ENCODE peak calls at places on chromosomes 5 and 9, in four cellular contexts. M is neuronal stem cell, W is H9, Y is trophoblast cell. C is an unnamed sample.

GRCh38 chr9:36074870-36075532 is 38.3 kb downstream of the RECK start:
- DNase-seq in Y (no peak), W (no peak), M (no peak), C (no peak)

GRCh38 chr5:97951139-97951538 is 768.1 kb upstream of the RIOK2 start:
- DNase-seq in W (no peak), Y (no peak), M (no peak), C (no peak)

GRCh38 chr5:71666321-71666720 is 52.8 kb upstream of the CARTPT start:
- DNase-seq in Y (no peak), W (no peak), M (no peak), C (no peak)

GRCh38 chr5:54658014-54658413 is 140.5 kb downstream of the SNX18 start:
- DNase-seq in Y (no peak), M (no peak), W (no peak), C (peak; percentile 45)

GRCh38 chr9:107593224-107593870 is 103.8 kb upstream of the KLF4 start:
- DNase-seq in M (no peak), Y (no peak), W (no peak), C (peak; percentile 63)

GRCh38 chr5:1386274-1386717 is 41.4 kb upstream of the CLPTM1L start:
- DNase-seq in Y (peak; percentile 62), W (peak; percentile 69), M (peak; percentile 48), C (peak; percentile 33)

GRCh38 chr5:161086456-161086855 is 234.4 kb upstream of the ATP10B start:
- DNase-seq in M (no peak), Y (no peak), W (no peak), C (no peak)

GRCh38 chr9:89702401-89702800 is 97.6 kb downstream of the GADD45G start:
- DNase-seq in W (no peak), M (no peak), Y (no peak), C (no peak)

GRCh38 chr5:32646570-32646969 is 61.2 kb downstream of the SUB1 start:
- DNase-seq in M (no peak), W (no peak), Y (no peak), C (no peak)

GRCh38 chr9:35001803-35002502 is 12.4 kb downstream of the DNAJB5 start:
- DNase-seq in W (no peak), Y (peak; percentile 73), M (no peak), C (no peak)

GRCh38 chr5:110879675-110880074 is 140.9 kb downstream of the SLC25A46 start:
- DNase-seq in Y (no peak), W (no peak), M (no peak), C (no peak)

GRCh38 chr9:98627291-98627690 is 81.4 kb downstream of the GABBR2 start:
- DNase-seq in M (no peak), Y (no peak), W (no peak), C (peak; percentile 21)

GRCh38 chr5:135442387-135443256 is 4.5 kb downstream of the DCANP1 start:
- DNase-seq in W (peak; percentile 16), Y (no peak), M (no peak), C (no peak)

GRCh38 chr9:84300271-84300670 is 40.3 kb downstream of the SLC28A3 start:
- DNase-seq in M (no peak), Y (no peak), W (no peak), C (peak; percentile 69)

GRCh38 chr5:81297531-81297930 is 3.9 kb upstream of the ZCCHC9 start:
- DNase-seq in W (no peak), Y (no peak), M (no peak), C (no peak)

GRCh38 chr9:297104-297794 is 82.6 kb downstream of the DOCK8 start:
- DNase-seq in M (no peak), Y (peak; percentile 34), W (no peak), C (no peak)

GRCh38 chr5:67581203-67581602 is 384.6 kb upstream of the CD180 start:
- DNase-seq in Y (no peak), M (no peak), W (no peak), C (no peak)

GRCh38 chr5:132253008-132253441 is 4.5 kb upstream of the PDLIM4 start:
- DNase-seq in Y (no peak), W (peak; percentile 25), M (no peak), C (no peak)

GRCh38 chr9:89483592-89484474 is 14.1 kb downstream of the SEMA4D start:
- DNase-seq in W (peak; percentile 23), M (no peak), Y (no peak), C (no peak)

GRCh38 chr9:87542180-87542579 is 44.5 kb downstream of the DAPK1 start:
- DNase-seq in Y (no peak), M (no peak), W (no peak), C (no peak)

GRCh38 chr5:56569576-56569975 is 245.8 kb upstream of the MAP3K1 start:
- DNase-seq in M (no peak), W (no peak), Y (no peak), C (no peak)

GRCh38 chr9:91208837-91209236 is 152.9 kb downstream of the AUH start:
- DNase-seq in Y (no peak), M (no peak), W (no peak), C (no peak)

GRCh38 chr5:123585871-123586270 is 73.9 kb downstream of the CSNK1G3 start:
- DNase-seq in W (no peak), Y (no peak), M (no peak), C (no peak)

GRCh38 chr9:86326536-86326935 is 27.7 kb downstream of the TUT7 start:
- DNase-seq in Y (no peak), M (no peak), W (no peak), C (no peak)

GRCh38 chr5:120539471-120539870 is 75.4 kb downstream of the PRR16 start:
- DNase-seq in W (no peak), Y (no peak), M (no peak), C (peak; percentile 38)

GRCh38 chr5:61949054-61949679 is 356.8 kb upstream of the KIF2A start:
- DNase-seq in W (no peak), Y (no peak), M (no peak), C (no peak)

GRCh38 chr5:143399616-143400540 is 3.6 kb downstream of the NR3C1 start:
- DNase-seq in Y (no peak), M (no peak), W (no peak), C (no peak)

GRCh38 chr5:89265511-89266169 is 382.7 kb upstream of the MEF2C start:
- DNase-seq in M (no peak), Y (no peak), W (no peak), C (no peak)

GRCh38 chr5:172542651-172543131 is 88.4 kb upstream of the SH3PXD2B start:
- DNase-seq in Y (no peak), M (no peak), W (no peak), C (no peak)

GRCh38 chr9:3968891-3969290 is 331.0 kb downstream of the GLIS3 start:
- DNase-seq in Y (peak; percentile 63), W (no peak), M (no peak), C (no peak)

DNA sequence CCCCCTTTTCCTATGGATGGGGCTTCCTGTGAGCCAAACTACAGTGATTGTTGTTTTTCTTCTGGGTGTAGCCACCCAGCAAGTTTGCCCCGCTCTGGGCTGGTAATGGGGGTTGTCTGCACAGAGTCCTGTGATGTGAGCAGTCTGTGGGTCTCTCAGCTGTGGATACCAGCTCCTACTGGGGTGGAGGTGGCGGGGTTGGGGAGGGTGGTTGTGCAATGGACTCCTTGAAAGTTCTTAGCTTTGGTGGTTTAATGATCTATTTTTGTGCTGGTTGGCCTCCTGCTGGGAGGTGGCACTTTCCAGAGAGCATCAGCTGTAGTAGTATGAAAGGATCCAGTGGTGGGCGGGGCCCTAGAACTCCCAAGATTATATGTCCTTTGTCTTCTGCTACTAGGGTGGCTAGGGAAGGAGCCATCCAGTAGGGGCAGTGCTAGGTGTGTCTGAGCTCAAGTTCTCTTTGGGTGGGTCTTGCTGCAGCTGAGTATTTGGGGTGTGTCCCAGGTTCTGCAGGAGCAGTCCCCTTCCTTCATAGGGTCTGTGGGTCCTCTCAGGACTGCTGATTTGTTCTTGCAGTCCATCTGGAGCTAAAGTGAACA is 275.6 kb upstream of the PAPPA start:
- DNase-seq in M (no peak), W (peak; percentile 35), Y (no peak), C (no peak)
- H2AK5ac ChIP-seq in M (no peak overlapping the region), W (no peak overlapping the region), Y (no peak overlapping the region), C (no peak overlapping the region)

GRCh38 chr9:122718038-122718437 is 5.8 kb upstream of the OR1L4 start:
- DNase-seq in W (no peak), Y (no peak), M (no peak), C (no peak)
- H2AK5ac ChIP-seq in W (no peak overlapping the region), Y (no peak overlapping the region), M (no peak overlapping the region), C (no peak overlapping the region)

DNA sequence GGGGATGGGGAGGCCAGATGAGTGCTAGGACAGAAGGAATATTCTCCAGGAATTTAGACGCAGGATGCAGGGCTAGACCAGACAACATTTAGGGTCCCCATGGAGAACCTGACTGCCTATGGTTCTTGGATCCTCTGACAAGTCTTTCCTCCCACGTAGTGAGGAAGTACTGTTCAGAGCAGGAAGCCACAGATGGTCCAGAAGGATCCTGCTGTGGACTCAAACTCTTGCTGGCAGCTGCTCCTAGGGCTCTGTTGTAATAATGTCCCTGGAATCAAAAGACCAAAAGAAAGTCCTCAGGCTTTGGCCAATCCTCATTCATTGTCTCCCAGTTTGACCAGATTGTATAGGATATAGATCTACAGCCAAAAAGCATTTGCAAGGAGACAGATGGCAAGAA is 53.9 kb downstream of the SEMA6A start:
- DNase-seq in Y (no peak), M (no peak), W (no peak), C (no peak)
- H2AK5ac ChIP-seq in Y (no peak overlapping the region), M (no peak overlapping the region), W (no peak overlapping the region), C (no peak overlapping the region)

GRCh38 chr9:133989554-133990365 is 2.4 kb downstream of the VAV2 start:
- DNase-seq in M (no peak), Y (no peak), W (no peak), C (no peak)

GRCh38 chr9:133990366-133991210 is 1.5 kb downstream of the VAV2 start:
- DNase-seq in Y (no peak), M (peak; percentile 77), W (no peak), C (peak; percentile 69)

GRCh38 chr9:133992780-133993634 is 883 bp upstream of the VAV2 start:
- DNase-seq in M (peak; percentile 70), W (peak; percentile 78), Y (peak; percentile 72), C (peak; percentile 75)

GRCh38 chr9:133991964-133992779 is at the start of gene VAV2:
- DNase-seq in Y (peak; percentile 75), W (peak; percentile 58), M (peak; percentile 56), C (peak; percentile 65)

DNA sequence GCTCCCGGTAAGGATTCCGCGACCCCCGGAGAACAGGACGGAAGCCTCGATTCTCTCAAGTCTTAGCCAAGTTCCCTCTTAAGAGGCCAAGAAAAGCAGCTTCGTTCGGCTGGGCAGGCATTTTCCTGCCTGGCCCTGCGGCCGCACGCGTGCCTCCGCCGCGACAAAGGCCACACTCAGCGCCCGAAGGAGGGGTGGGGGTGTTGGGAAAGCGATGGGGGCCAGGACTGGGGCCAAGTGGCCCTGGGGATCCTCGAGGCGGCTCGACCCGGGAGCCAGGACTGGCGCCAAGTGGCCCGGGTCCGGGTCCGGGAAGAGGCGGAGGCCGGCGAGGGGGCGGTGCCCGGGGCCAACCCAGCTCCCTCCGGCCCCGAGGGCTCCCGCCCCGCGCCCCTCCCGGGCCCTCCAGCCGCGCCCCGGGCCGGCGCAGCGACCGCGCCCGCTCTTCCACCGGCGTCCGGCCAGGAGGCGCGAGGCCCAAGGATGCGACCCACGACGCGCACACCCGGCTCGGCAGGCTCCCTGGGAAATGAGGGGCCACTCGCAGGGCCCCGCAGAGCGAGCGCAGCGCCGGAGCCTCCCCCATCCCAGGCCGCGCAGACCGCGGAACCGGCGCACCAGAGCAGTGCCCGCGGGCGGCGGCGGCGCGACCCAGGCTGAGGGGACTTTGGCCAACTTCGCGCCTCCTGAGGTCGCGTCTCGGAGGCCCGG is 758 bp downstream of the VAV2 start:
- DNase-seq in M (no peak), W (no peak), Y (no peak), C (peak; percentile 19)
- H2AK5ac ChIP-seq in M (peak overlapping the region; percentile 89), W (no peak overlapping the region), Y (peak overlapping the region; percentile 91), C (no peak overlapping the region)

C was measured in mesendoderm.